ENCODE peak calls at places on chromosomes 7 and 10, in six cellular contexts. L is activated CD4-positive, alpha-beta T cell treated with anti-CD3 and anti-CD28 coated beads for 4 hours; B is mucosa of gallbladder; H is pulmonary artery endothelial cell; G is T-helper 1 cell; T is epithelial cell of prostate. S is an unnamed sample.
A peak's percentile ranks its signal among the peaks of the same experiment; 100 is the strongest.

GRCh38 chr10:27659786-27660185 is 85.8 kb downstream of the MKX start:
- DNase-seq in L (no peak), B (no peak), H (no peak), G (no peak), T (no peak), S (peak; percentile 13)

GRCh38 chr7:152158801-152159587 is 133.5 kb downstream of the GALNT11 start:
- DNase-seq in L (no peak), B (no peak), H (no peak), G (no peak), T (no peak), S (no peak)

GRCh38 chr7:114133717-114134116 is 214.9 kb upstream of the PPP1R3A start:
- DNase-seq in L (no peak), B (no peak), H (no peak), G (no peak), T (no peak), S (no peak)

GRCh38 chr10:12835709-12836108 is 165.8 kb downstream of the CCDC3 start:
- DNase-seq in L (no peak), B (no peak), H (peak; percentile 52), G (no peak), T (no peak), S (peak; percentile 73)

GRCh38 chr7:123675092-123675473 is 19.4 kb downstream of the LMOD2 start:
- DNase-seq in L (no peak), B (no peak), H (no peak), G (no peak), T (no peak), S (no peak)

GRCh38 chr10:129416136-129416530 is 50.9 kb upstream of the MGMT start:
- DNase-seq in L (no peak), B (no peak), H (no peak), G (no peak), T (no peak), S (no peak)

GRCh38 chr7:112370436-112370835 is 79.8 kb upstream of the IFRD1 start:
- DNase-seq in L (no peak), B (no peak), H (no peak), G (no peak), T (no peak), S (no peak)

GRCh38 chr10:103986360-103986759 is 19.4 kb downstream of the SLK start:
- DNase-seq in L (no peak), B (no peak), H (no peak), G (no peak), T (no peak), S (no peak)

GRCh38 chr10:83701799-83702198 is 437.5 kb upstream of the GHITM start:
- DNase-seq in L (no peak), B (no peak), H (no peak), G (no peak), T (no peak), S (no peak)

GRCh38 chr10:78634389-78634815 is 434.4 kb upstream of the ZMIZ1 start:
- DNase-seq in L (no peak), B (peak; percentile 30), H (no peak), G (no peak), T (no peak), S (peak; percentile 17)

GRCh38 chr10:93071674-93072224 is 1.9 kb upstream of the CYP26A1 start:
- DNase-seq in L (no peak), B (peak; percentile 10), H (no peak), G (no peak), T (no peak), S (no peak)

GRCh38 chr10:132374176-132374575 is 22.8 kb upstream of the PWWP2B start:
- DNase-seq in L (no peak), B (no peak), H (no peak), G (no peak), T (no peak), S (no peak)

GRCh38 chr10:89235073-89235798 is 16.3 kb downstream of the LIPA start:
- DNase-seq in L (no peak), B (peak; percentile 46), H (no peak), G (no peak), T (no peak), S (no peak)

GRCh38 chr10:52472406-52473146 is 158.5 kb downstream of the DKK1 start:
- DNase-seq in L (no peak), B (no peak), H (no peak), G (no peak), T (no peak), S (no peak)

GRCh38 chr7:94307399-94308048 is 87.2 kb upstream of the COL1A2 start:
- DNase-seq in L (no peak), B (no peak), H (no peak), G (no peak), T (no peak), S (peak; percentile 19)

GRCh38 chr7:102287465-102288146 is 938 bp downstream of the SH2B2 start:
- DNase-seq in L (no peak), B (no peak), H (no peak), G (no peak), T (no peak), S (no peak)

GRCh38 chr10:113426181-113426837 is 126.5 kb upstream of the HABP2 start:
- DNase-seq in L (no peak), B (no peak), H (no peak), G (no peak), T (no peak), S (no peak)

GRCh38 chr10:99368646-99369045 is 39.5 kb downstream of the CNNM1 start:
- DNase-seq in L (no peak), B (no peak), H (no peak), G (no peak), T (no peak), S (no peak)

GRCh38 chr10:43461950-43462349 is 25.0 kb downstream of the ZNF487 start:
- DNase-seq in L (peak; percentile 57), B (peak; percentile 42), H (peak; percentile 46), G (no peak), T (peak; percentile 24), S (peak; percentile 55)

GRCh38 chr10:50988792-50989191 is 85.5 kb upstream of the PRKG1 start:
- DNase-seq in L (no peak), B (no peak), H (no peak), G (no peak), T (no peak), S (peak; percentile 48)

GRCh38 chr10:97422921-97423420 is 3.0 kb upstream of the PGAM1 start:
- DNase-seq in L (peak; percentile 47), B (no peak), H (peak; percentile 37), G (no peak), T (no peak), S (peak; percentile 96)

GRCh38 chr7:150876817-150877526 is 24.7 kb downstream of the AOC1 start:
- DNase-seq in L (peak; percentile 45), B (peak; percentile 82), H (peak; percentile 80), G (peak; percentile 42), T (no peak), S (peak; percentile 65)